ENCODE peak calls at places on chromosomes 11 and 22, in eight cellular contexts. Q is body of pancreas, C is stomach, K is GM12878, P is ovary, G is right lobe of liver, F is HCT116, A is prostate gland. M is an unnamed sample.

GRCh38 chr11:100719809-100720221 is 32.7 kb downstream of the ARHGAP42 start:
- DNase-seq in P (peak; percentile 36), Q (peak; percentile 56), G (peak; percentile 57), F (peak; percentile 63), A (peak; percentile 63), K (no peak), C (peak; percentile 66), M (peak; percentile 51)

GRCh38 chr11:32706985-32707736 is 87.3 kb downstream of the CCDC73 start:
- DNase-seq in A (no peak), C (no peak), P (no peak), F (peak; percentile 44), G (no peak), Q (no peak), K (peak; percentile 5), M (no peak)

GRCh38 chr11:1987024-1987423 is 10.6 kb downstream of the H19 start:
- DNase-seq in P (no peak), C (no peak), K (no peak), F (no peak), A (no peak), G (no peak), Q (no peak), M (no peak)

GRCh38 chr11:116918925-116919653 is 81.7 kb upstream of the APOA1 start:
- DNase-seq in F (no peak), A (no peak), P (no peak), K (no peak), C (no peak), G (no peak), Q (no peak), M (no peak)

GRCh38 chr11:126113515-126113957 is 50.9 kb upstream of the CDON start:
- DNase-seq in A (peak; percentile 93), Q (peak; percentile 95), K (no peak), G (peak; percentile 87), P (peak; percentile 81), C (peak; percentile 93), F (peak; percentile 44), M (peak; percentile 68)

GRCh38 chr11:129214710-129215295 is 22.7 kb upstream of the ARHGAP32 start:
- DNase-seq in Q (no peak), P (no peak), A (no peak), G (no peak), C (no peak), K (no peak), F (no peak), M (no peak)

GRCh38 chr11:68632802-68633201 is 51.5 kb upstream of the GAL start:
- DNase-seq in A (peak; percentile 51), F (peak; percentile 79), C (peak; percentile 66), Q (peak; percentile 52), K (no peak), P (no peak), G (peak; percentile 35), M (no peak)

GRCh38 chr11:113629562-113629961 is 76.5 kb downstream of the TMPRSS5 start:
- DNase-seq in Q (no peak), A (no peak), C (no peak), F (no peak), G (no peak), K (no peak), P (no peak), M (no peak)

GRCh38 chr11:58905716-58906547 is 33.4 kb upstream of the GLYATL1 start:
- DNase-seq in C (peak; percentile 50), P (no peak), G (peak; percentile 55), F (no peak), Q (peak; percentile 59), K (no peak), A (peak; percentile 57), M (peak; percentile 33)

GRCh38 chr11:87239001-87239400 is 201.3 kb downstream of the TMEM135 start:
- DNase-seq in Q (no peak), K (no peak), P (no peak), A (no peak), C (no peak), G (no peak), F (no peak), M (no peak)

GRCh38 chr11:73907191-73907590 is 30.4 kb downstream of the PAAF1 start:
- DNase-seq in F (peak; percentile 7), A (no peak), P (no peak), Q (no peak), K (no peak), G (no peak), C (no peak), M (no peak)

GRCh38 chr11:12901272-12901671 is 107.8 kb upstream of the RASSF10 start:
- DNase-seq in A (no peak), Q (no peak), P (no peak), C (no peak), F (no peak), K (peak; percentile 12), G (no peak), M (no peak)

GRCh38 chr22:21815958-21816357 is 51.5 kb downstream of the MAPK1 start:
- DNase-seq in A (no peak), P (no peak), G (no peak), C (no peak), K (no peak), Q (no peak), F (no peak), M (no peak)

GRCh38 chr22:21818487-21819182 is 48.8 kb downstream of the MAPK1 start:
- DNase-seq in F (no peak), C (no peak), K (no peak), P (no peak), G (no peak), Q (no peak), A (no peak), M (no peak)

GRCh38 chr22:21815357-21815756 is 52.1 kb downstream of the MAPK1 start:
- DNase-seq in C (no peak), Q (no peak), F (no peak), A (no peak), K (no peak), G (no peak), P (no peak), M (no peak)

GRCh38 chr22:21816472-21816786 is 51.0 kb downstream of the MAPK1 start:
- DNase-seq in P (no peak), F (no peak), G (no peak), A (no peak), K (no peak), C (no peak), Q (no peak), M (no peak)

GRCh38 chr22:21816787-21817496 is 50.5 kb downstream of the MAPK1 start:
- DNase-seq in A (no peak), P (no peak), F (no peak), Q (peak; percentile 35), C (no peak), G (no peak), K (peak; percentile 61), M (no peak)
- H3K4me3 ChIP-seq in A (no peak overlapping the region), P (no peak overlapping the region), F (no peak overlapping the region), Q (no peak overlapping the region), C (peak overlapping the region; percentile 0), G (no peak overlapping the region), K (peak overlapping the region; percentile 29), M (no peak overlapping the region)

DNA sequence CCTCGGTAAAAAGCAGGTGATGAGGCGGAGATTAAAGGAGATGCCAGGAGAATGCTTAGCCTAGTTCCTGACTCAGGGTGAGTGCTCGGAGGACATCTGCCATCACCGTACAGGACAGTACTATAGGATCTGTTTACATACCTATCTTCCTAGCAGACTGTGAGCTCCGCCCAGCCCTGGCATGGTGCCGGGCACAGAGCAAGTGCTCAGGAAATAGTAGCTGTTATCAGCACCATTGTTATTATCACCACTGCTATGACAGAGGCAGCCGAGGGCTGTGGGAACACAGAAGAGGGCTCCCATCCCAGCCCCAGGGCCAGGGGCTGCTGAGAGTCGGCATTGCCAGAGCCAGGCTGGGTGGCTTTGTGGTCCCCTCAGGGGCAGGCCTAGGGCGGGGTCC is 642 bp upstream of the SEPTIN3 start:
- DNase-seq in P (no peak), C (no peak), K (no peak), G (no peak), Q (no peak), A (no peak), F (no peak), M (no peak)
- TF ChIP-seq POLR2A in P (no peak), C (no peak), K (no peak), G (no peak), Q (no peak), A (no peak), F (no peak), M (no peak)

DNA sequence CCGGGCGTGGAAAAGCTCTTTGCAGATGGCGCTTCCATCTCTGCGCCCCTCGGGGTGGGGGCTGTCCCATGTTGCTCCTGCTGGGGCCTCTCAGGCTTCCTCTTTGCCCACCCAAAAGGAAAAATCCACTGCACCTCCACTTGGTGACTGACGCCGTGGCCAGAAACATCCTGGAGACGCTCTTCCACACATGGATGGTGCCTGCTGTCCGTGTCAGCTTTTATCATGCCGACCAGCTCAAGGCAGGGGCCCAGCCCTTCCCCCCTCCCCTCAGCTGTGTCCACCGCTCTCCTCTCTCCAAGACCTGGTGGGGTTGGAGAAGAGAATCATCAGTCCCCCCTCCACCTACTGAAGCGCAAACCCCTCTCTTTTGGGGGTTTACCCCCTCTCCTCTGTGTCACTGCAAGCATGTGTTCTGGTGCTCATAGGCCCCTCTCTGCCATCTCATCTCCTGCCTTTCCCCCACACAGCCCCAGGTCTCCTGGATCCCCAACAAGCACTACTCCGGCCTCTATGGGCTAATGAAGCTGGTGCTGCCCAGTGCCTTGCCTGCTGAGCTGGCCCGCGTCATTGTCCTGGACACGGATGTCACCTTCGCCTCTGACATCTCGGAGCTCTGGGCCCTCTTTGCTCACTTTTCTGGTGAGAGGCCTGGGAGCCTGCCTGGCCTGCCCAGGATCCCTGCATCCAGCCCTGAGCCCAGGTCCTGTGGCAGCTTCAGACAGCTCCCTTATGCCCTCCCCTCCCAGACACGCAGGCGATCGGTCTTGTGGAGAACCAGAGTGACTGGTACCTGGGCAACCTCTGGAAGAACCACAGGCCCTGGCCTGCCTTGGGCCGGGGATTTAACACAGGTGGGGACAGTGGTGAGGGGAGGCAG is 1.8 kb downstream of the LARGE2 start:
- DNase-seq in P (peak; percentile 19), Q (no peak), C (no peak), K (no peak), G (no peak), F (no peak), A (no peak), M (no peak)
- H3K27ac ChIP-seq in P (no peak overlapping the region), Q (no peak overlapping the region), C (no peak overlapping the region), K (no peak overlapping the region), G (no peak overlapping the region), F (no peak overlapping the region), A (no peak overlapping the region), M (no peak overlapping the region)

DNA sequence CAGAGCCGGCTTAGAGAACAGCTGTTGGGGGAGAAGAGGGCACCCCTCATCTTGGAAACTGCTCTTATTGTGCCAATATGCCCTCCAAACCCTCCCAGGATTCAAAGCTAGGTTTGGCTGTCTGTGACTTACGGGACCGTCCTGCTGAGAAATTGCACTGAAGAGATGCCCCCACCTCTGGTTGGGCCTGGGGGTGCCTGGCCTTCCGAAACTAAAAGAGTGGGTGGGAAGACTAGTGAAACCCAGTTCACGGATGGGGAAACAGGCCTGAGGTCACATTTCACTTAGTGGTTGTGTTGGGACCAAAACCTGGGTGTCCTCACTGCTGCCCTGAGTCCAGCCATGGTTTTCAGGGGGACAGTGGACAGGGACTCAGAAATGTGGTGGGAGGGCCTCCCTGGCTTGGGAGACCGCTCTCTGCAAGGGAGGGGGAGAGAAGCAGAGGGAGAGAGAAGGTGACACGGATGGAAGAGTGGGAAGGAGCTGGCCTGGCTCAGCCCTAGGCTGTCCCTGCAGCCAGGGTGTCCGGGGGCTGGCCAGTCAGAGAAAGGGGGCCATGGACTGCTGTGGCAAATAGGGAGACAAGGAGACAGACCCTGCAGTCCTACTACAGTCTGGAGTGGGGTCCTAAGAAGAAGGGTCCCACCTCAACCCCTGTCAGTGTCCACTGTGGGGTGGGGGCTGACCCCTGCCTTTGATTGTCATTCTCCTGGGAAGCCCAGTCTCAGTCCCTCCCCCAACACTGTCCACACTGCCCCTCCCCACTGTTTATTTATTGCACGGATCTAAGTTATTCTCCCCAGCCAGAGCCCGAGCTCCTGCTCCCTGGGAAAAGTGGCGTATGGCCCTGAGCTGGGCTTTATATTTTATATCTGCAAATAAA is 13.6 kb downstream of the MAFF start:
- DNase-seq in K (no peak), A (no peak), P (no peak), Q (no peak), C (no peak), F (no peak), G (no peak), M (no peak)
- H3K4me3 ChIP-seq in K (no peak overlapping the region), A (no peak overlapping the region), P (no peak overlapping the region), Q (no peak overlapping the region), C (no peak overlapping the region), F (no peak overlapping the region), G (no peak overlapping the region), M (no peak overlapping the region)

M was measured in tibial nerve.